ENCODE peak calls at places on chromosomes 6 and 20, in five cellular contexts. M is HepG2, J is NT2/D1, Y is H1, F is GM12878. I is an unnamed sample.

GRCh38 chr20:5222919-5223634 is 93.7 kb downstream of the PROKR2 start:
- DNase-seq in J (peak; percentile 32), M (peak; percentile 67), F (peak; percentile 13), Y (peak; percentile 13), I (peak; percentile 62)

GRCh38 chr20:63756648-63756991 is 17.0 kb downstream of the SLC2A4RG start:
- DNase-seq in F (no peak), M (no peak), Y (no peak), J (no peak), I (no peak)

GRCh38 chr20:56212071-56212470 is 36.5 kb upstream of the MC3R start:
- DNase-seq in F (no peak), J (no peak), M (no peak), Y (no peak), I (no peak)

GRCh38 chr6:111162504-111162903 is 75.2 kb downstream of the SLC16A10 start:
- DNase-seq in J (no peak), M (no peak), Y (no peak), F (no peak), I (no peak)

GRCh38 chr20:47120346-47120745 is 225.7 kb downstream of the EYA2 start:
- DNase-seq in F (no peak), M (no peak), Y (no peak), J (no peak), I (no peak)

GRCh38 chr6:52503344-52503747 is 73.5 kb downstream of the TRAM2 start:
- DNase-seq in M (no peak), F (no peak), J (no peak), Y (no peak), I (no peak)

GRCh38 chr6:105270511-105270910 is 90.7 kb upstream of the POPDC3 start:
- DNase-seq in F (no peak), M (no peak), Y (no peak), J (no peak), I (no peak)

GRCh38 chr6:100296810-100297544 is 167.7 kb downstream of the SIM1 start:
- DNase-seq in F (no peak), M (peak; percentile 50), Y (no peak), J (no peak), I (no peak)

GRCh38 chr6:35328108-35328723 is 14.1 kb upstream of the PPARD start:
- DNase-seq in F (no peak), J (no peak), Y (no peak), M (peak; percentile 55), I (peak; percentile 9)

GRCh38 chr20:31664696-31665354 is 27.1 kb downstream of the COX4I2 start:
- DNase-seq in Y (no peak), F (no peak), J (no peak), M (no peak), I (no peak)

GRCh38 chr6:83031689-83032088 is 34.0 kb downstream of the UBE3D start:
- DNase-seq in Y (no peak), J (no peak), M (no peak), F (no peak), I (no peak)

GRCh38 chr6:28747631-28748157 is 176.1 kb downstream of the TRIM27 start:
- DNase-seq in Y (peak; percentile 90), F (no peak), M (peak; percentile 81), J (no peak), I (peak; percentile 63)

GRCh38 chr6:68087399-68088133 is 547.5 kb upstream of the ADGRB3 start:
- DNase-seq in F (peak; percentile 32), Y (no peak), M (no peak), J (no peak), I (no peak)

GRCh38 chr20:23138226-23138625 is 52.1 kb upstream of the CD93 start:
- DNase-seq in F (no peak), J (no peak), Y (no peak), M (no peak), I (no peak)

GRCh38 chr6:15690451-15690961 is 27.7 kb upstream of the DTNBP1 start:
- DNase-seq in F (no peak), Y (no peak), M (no peak), J (no peak), I (no peak)
- TF ChIP-seq SUZ12 in F (no peak), Y (no peak), M (no peak), J (no peak), I (no peak)

GRCh38 chr20:17343091-17343490 is 116.3 kb downstream of the PCSK2 start:
- DNase-seq in F (no peak), J (no peak), M (no peak), Y (no peak), I (no peak)

GRCh38 chr20:17344775-17345174 is 117.9 kb downstream of the PCSK2 start:
- DNase-seq in M (no peak), F (no peak), J (no peak), Y (no peak), I (no peak)

GRCh38 chr20:17343631-17344447 is 117.0 kb downstream of the PCSK2 start:
- DNase-seq in M (no peak), Y (no peak), J (no peak), F (no peak), I (no peak)

GRCh38 chr20:17345321-17345720 is 118.5 kb downstream of the PCSK2 start:
- DNase-seq in J (no peak), F (no peak), Y (no peak), M (no peak), I (no peak)
- TF ChIP-seq SUZ12 in J (no peak), F (no peak), Y (no peak), M (no peak), I (no peak)

GRCh38 chr20:237479-237878 is 10.4 kb downstream of the DEFB129 start:
- DNase-seq in Y (no peak), M (no peak), J (no peak), F (no peak), I (no peak)
- TF ChIP-seq SUZ12 in Y (no peak), M (no peak), J (no peak), F (no peak), I (no peak)

GRCh38 chr6:154478021-154478651 is 32.3 kb downstream of the CNKSR3 start:
- DNase-seq in M (no peak), F (no peak), J (no peak), Y (no peak), I (no peak)
- TF ChIP-seq SUZ12 in M (no peak), F (no peak), J (no peak), Y (no peak), I (no peak)

GRCh38 chr6:3750324-3751018 is 1.0 kb downstream of the PXDC1 start:
- DNase-seq in F (no peak), J (no peak), M (peak; percentile 62), Y (no peak), I (peak; percentile 31)

GRCh38 chr6:3752538-3753227 is 1.2 kb upstream of the PXDC1 start:
- DNase-seq in J (no peak), Y (no peak), M (no peak), F (no peak), I (no peak)

GRCh38 chr6:3749991-3750323 is 1.6 kb downstream of the PXDC1 start:
- DNase-seq in M (peak; percentile 30), Y (no peak), F (no peak), J (no peak), I (no peak)

GRCh38 chr6:3751730-3752537 is 421 bp upstream of the PXDC1 start:
- DNase-seq in J (no peak), Y (no peak), M (peak; percentile 87), F (no peak), I (peak; percentile 78)

DNA sequence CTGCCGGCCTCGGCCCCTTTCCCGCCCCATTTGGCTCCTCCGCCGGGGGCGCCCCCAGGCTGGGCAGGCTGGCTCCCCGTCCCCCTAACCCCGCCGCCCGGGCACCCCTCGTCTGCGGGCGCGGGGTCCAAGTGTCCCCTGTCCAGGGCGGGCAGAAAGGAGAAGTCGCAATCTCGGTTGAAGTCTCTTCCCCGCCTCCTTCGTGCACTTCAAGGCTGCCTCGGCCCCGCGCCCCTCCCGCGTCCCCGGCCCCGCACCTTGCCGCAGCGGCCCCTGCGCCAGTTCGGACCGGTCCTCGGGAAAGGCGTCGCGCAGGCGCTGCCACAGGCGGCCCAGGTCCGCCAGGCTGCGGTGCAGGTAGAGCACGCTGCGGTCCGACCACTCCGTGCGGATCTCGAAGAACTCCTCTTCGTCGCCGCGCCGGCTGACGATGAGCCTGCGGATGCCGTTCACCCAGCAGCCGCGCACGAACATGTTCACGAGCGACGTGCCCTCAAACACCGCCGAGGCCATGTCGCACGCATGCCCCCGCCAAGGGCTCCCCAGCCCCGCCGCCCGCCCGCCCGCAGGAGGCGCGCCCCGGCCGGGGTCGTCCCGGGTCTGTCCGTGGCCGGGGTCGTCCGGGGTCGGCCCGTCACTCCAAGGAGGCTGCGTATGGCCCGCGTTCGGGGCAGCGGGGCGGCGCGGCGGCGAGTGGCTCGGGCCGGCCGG is at the start of gene PXDC1:
- DNase-seq in M (no peak), J (no peak), F (no peak), Y (no peak), I (peak; percentile 30)
- TF ChIP-seq SUZ12 in M (no peak), J (no peak), F (no peak), Y (peak; percentile 83), I (no peak)